ENCODE peak calls at places on chromosome 13, in nine cellular contexts. X is dermis microvascular lymphatic vessel endothelial cell, O is WTC11, W is chondrocyte, E is tibial artery, L is hippocampal formation, M is islet precursor cell, Z is myocyte, G is ELF-1. J is an unnamed sample.

GRCh38 chr13:113207890-113208423 is 512 bp downstream of the PCID2 start:
- DNase-seq in Z (peak), O (peak), E (no peak), M (peak), G (no peak), L (no peak), X (peak), W (no peak), J (no peak)

GRCh38 chr13:40124648-40125045 is 469.2 kb downstream of the COG6 start:
- DNase-seq in G (no peak), Z (no peak), X (no peak), W (no peak), E (no peak), M (no peak), O (no peak), L (no peak), J (no peak)

GRCh38 chr13:20337894-20338551 is 105.9 kb upstream of the GJB6 start:
- DNase-seq in M (peak), X (no peak), E (no peak), Z (no peak), L (no peak), G (no peak), O (no peak), W (no peak), J (no peak)

GRCh38 chr13:110650436-110650835 is 35.1 kb downstream of the NAXD start:
- DNase-seq in L (no peak), Z (no peak), G (no peak), E (no peak), X (no peak), W (no peak), M (no peak), O (no peak), J (no peak)

GRCh38 chr13:58531614-58532013 is 900.1 kb downstream of the PCDH17 start:
- DNase-seq in E (no peak), Z (no peak), L (no peak), X (no peak), M (no peak), W (no peak), G (no peak), O (no peak), J (no peak)

GRCh38 chr13:43267916-43268315 is 244.5 kb downstream of the DNAJC15 start:
- DNase-seq in Z (no peak), M (no peak), L (no peak), W (no peak), G (no peak), O (no peak), E (no peak), X (no peak), J (no peak)

GRCh38 chr13:33279898-33280549 is 5.5 kb downstream of the STARD13 start:
- DNase-seq in X (peak), M (peak), G (peak), O (no peak), Z (peak), W (no peak), E (peak), L (no peak), J (no peak)

GRCh38 chr13:42832341-42833153 is 51.2 kb downstream of the FAM216B start:
- DNase-seq in Z (peak), G (no peak), O (no peak), E (no peak), M (no peak), W (no peak), L (no peak), X (peak), J (no peak)

GRCh38 chr13:75763511-75763910 is 127.4 kb downstream of the LMO7 start:
- DNase-seq in Z (no peak), M (no peak), W (no peak), X (no peak), O (no peak), G (no peak), L (no peak), E (no peak), J (no peak)

GRCh38 chr13:111903143-111903542 is 163.8 kb upstream of the SOX1 start:
- DNase-seq in Z (no peak), O (no peak), E (no peak), X (no peak), W (no peak), G (no peak), L (no peak), M (peak), J (no peak)

GRCh38 chr13:29454931-29455481 is 140.5 kb downstream of the SLC7A1 start:
- DNase-seq in L (no peak), M (peak), X (peak), E (no peak), O (peak), G (peak), Z (no peak), W (no peak), J (no peak)

GRCh38 chr13:111577429-111577828 is 257.0 kb downstream of the TEX29 start:
- DNase-seq in Z (no peak), W (no peak), E (no peak), G (no peak), O (no peak), X (no peak), M (no peak), L (no peak), J (no peak)

GRCh38 chr13:41523396-41523795 is 66.0 kb downstream of the RGCC start:
- DNase-seq in G (no peak), O (no peak), M (no peak), L (no peak), W (no peak), Z (no peak), X (no peak), E (no peak), J (no peak)

GRCh38 chr13:23955064-23955463 is 57.8 kb upstream of the C1QTNF9B start:
- DNase-seq in Z (no peak), G (no peak), L (no peak), E (no peak), O (no peak), W (no peak), X (no peak), M (no peak), J (no peak)

GRCh38 chr13:37686501-37686900 is 87.9 kb upstream of the POSTN start:
- DNase-seq in O (no peak), M (no peak), G (no peak), Z (no peak), W (no peak), E (no peak), X (no peak), L (no peak), J (no peak)

GRCh38 chr13:36850790-36851438 is 31.9 kb downstream of the RFXAP start:
- DNase-seq in E (no peak), O (peak), W (no peak), Z (no peak), X (peak), G (peak), L (no peak), M (no peak), J (no peak)

GRCh38 chr13:113546571-113547247 is 37.8 kb upstream of the TFDP1 start:
- DNase-seq in E (peak), L (no peak), Z (no peak), O (no peak), X (peak), M (peak), G (no peak), W (peak), J (no peak)

GRCh38 chr13:76293751-76294150 is 592.5 kb downstream of the KCTD12 start:
- DNase-seq in X (peak), E (no peak), M (no peak), G (no peak), Z (peak), W (no peak), O (no peak), L (no peak), J (no peak)

J was measured in DMS153.